ENCODE peak calls at places on chromosomes 1 and 21, in seven cellular contexts. One of them, this sample, is unnamed.
A peak's percentile ranks its signal among the peaks of the same experiment; 100 is the strongest.

GRCh38 chr1:63843884-63844283 is 70.1 kb downstream of the ROR1 start:
- DNase-seq in K562: no peak
- DNase-seq in GM12878: no peak
- DNase-seq in H1: no peak
- DNase-seq in HCT116: no peak
- DNase-seq in SK-N-SH: no peak
- DNase-seq in HepG2: no peak
- DNase-seq in this sample: no peak

GRCh38 chr1:81954388-81955023 is 153.8 kb downstream of the ADGRL2 start:
- DNase-seq in K562: no peak
- DNase-seq in GM12878: no peak
- DNase-seq in H1: no peak
- DNase-seq in HCT116: no peak
- DNase-seq in SK-N-SH: no peak
- DNase-seq in HepG2: no peak
- DNase-seq in this sample: no peak

GRCh38 chr1:63593887-63594617 is 841 bp downstream of the PGM1 start:
- DNase-seq in K562: no peak
- DNase-seq in GM12878: peak; percentile 33
- DNase-seq in H1: peak; percentile 81
- DNase-seq in HCT116: peak; percentile 67
- DNase-seq in SK-N-SH: peak; percentile 77
- DNase-seq in HepG2: peak; percentile 21
- DNase-seq in this sample: peak; percentile 15

GRCh38 chr1:7576946-7577657 is 194.0 kb upstream of the VAMP3 start:
- DNase-seq in K562: peak; percentile 55
- DNase-seq in GM12878: no peak
- DNase-seq in H1: no peak
- DNase-seq in HCT116: peak; percentile 16
- DNase-seq in SK-N-SH: no peak
- DNase-seq in HepG2: no peak
- DNase-seq in this sample: peak; percentile 43

GRCh38 chr1:114093624-114094302 is 59.9 kb downstream of the SYT6 start:
- DNase-seq in K562: no peak
- DNase-seq in GM12878: no peak
- DNase-seq in H1: no peak
- DNase-seq in HCT116: peak; percentile 23
- DNase-seq in SK-N-SH: no peak
- DNase-seq in HepG2: peak; percentile 5
- DNase-seq in this sample: no peak

GRCh38 chr1:110312188-110313121 is 26.7 kb upstream of the RBM15 start:
- DNase-seq in K562: peak; percentile 76
- DNase-seq in GM12878: peak; percentile 19
- DNase-seq in H1: peak; percentile 84
- DNase-seq in HCT116: peak; percentile 54
- DNase-seq in SK-N-SH: peak; percentile 77
- DNase-seq in HepG2: peak; percentile 59
- DNase-seq in this sample: peak; percentile 70

GRCh38 chr21:20257052-20257451 is 741.2 kb upstream of the NCAM2 start:
- DNase-seq in K562: no peak
- DNase-seq in GM12878: no peak
- DNase-seq in H1: no peak
- DNase-seq in HCT116: no peak
- DNase-seq in SK-N-SH: no peak
- DNase-seq in HepG2: no peak
- DNase-seq in this sample: no peak

GRCh38 chr1:59541891-59542290 is 245.0 kb downstream of the FGGY start:
- DNase-seq in K562: no peak
- DNase-seq in GM12878: no peak
- DNase-seq in H1: no peak
- DNase-seq in HCT116: no peak
- DNase-seq in SK-N-SH: no peak
- DNase-seq in HepG2: no peak
- DNase-seq in this sample: no peak

GRCh38 chr1:20732071-20732587 is 374 bp downstream of the SH2D5 start:
- DNase-seq in K562: no peak
- DNase-seq in GM12878: no peak
- DNase-seq in H1: peak; percentile 88
- DNase-seq in HCT116: no peak
- DNase-seq in SK-N-SH: peak; percentile 96
- DNase-seq in HepG2: peak; percentile 25
- DNase-seq in this sample: peak; percentile 46

GRCh38 chr1:40160806-40161124 is 422 bp upstream of the RLF start:
- DNase-seq in K562: no peak
- DNase-seq in GM12878: no peak
- DNase-seq in H1: no peak
- DNase-seq in HCT116: no peak
- DNase-seq in SK-N-SH: no peak
- DNase-seq in HepG2: no peak
- DNase-seq in this sample: no peak

GRCh38 chr21:35349378-35350080 is 300.4 kb upstream of the RUNX1 start:
- DNase-seq in K562: no peak
- DNase-seq in GM12878: no peak
- DNase-seq in H1: no peak
- DNase-seq in HCT116: no peak
- DNase-seq in SK-N-SH: no peak
- DNase-seq in HepG2: no peak
- DNase-seq in this sample: no peak

GRCh38 chr1:245953876-245954660 is 553.0 kb downstream of the SMYD3 start:
- DNase-seq in K562: no peak
- DNase-seq in GM12878: peak; percentile 32
- DNase-seq in H1: no peak
- DNase-seq in HCT116: no peak
- DNase-seq in SK-N-SH: no peak
- DNase-seq in HepG2: no peak
- DNase-seq in this sample: peak; percentile 63

GRCh38 chr21:45993210-45994085 is 11.9 kb downstream of the COL6A1 start:
- DNase-seq in K562: no peak
- DNase-seq in GM12878: no peak
- DNase-seq in H1: no peak
- DNase-seq in HCT116: no peak
- DNase-seq in SK-N-SH: no peak
- DNase-seq in HepG2: no peak
- DNase-seq in this sample: no peak

GRCh38 chr1:21911205-21912001 is 25.7 kb downstream of the HSPG2 start:
- DNase-seq in K562: peak; percentile 68
- DNase-seq in GM12878: no peak
- DNase-seq in H1: no peak
- DNase-seq in HCT116: no peak
- DNase-seq in SK-N-SH: peak; percentile 60
- DNase-seq in HepG2: peak; percentile 46
- DNase-seq in this sample: peak; percentile 45

GRCh38 chr1:183090386-183091006 is 67.3 kb downstream of the LAMC1 start:
- DNase-seq in K562: no peak
- DNase-seq in GM12878: no peak
- DNase-seq in H1: no peak
- DNase-seq in HCT116: no peak
- DNase-seq in SK-N-SH: no peak
- DNase-seq in HepG2: peak; percentile 49
- DNase-seq in this sample: peak; percentile 29

GRCh38 chr1:58699011-58699762 is 675 bp downstream of the MYSM1 start:
- DNase-seq in K562: peak; percentile 46
- DNase-seq in GM12878: no peak
- DNase-seq in H1: no peak
- DNase-seq in HCT116: no peak
- DNase-seq in SK-N-SH: no peak
- DNase-seq in HepG2: no peak
- DNase-seq in this sample: peak; percentile 63

GRCh38 chr21:17585875-17586450 is 26.7 kb downstream of the BTG3 start:
- DNase-seq in K562: peak; percentile 16
- DNase-seq in GM12878: no peak
- DNase-seq in H1: no peak
- DNase-seq in HCT116: peak; percentile 42
- DNase-seq in SK-N-SH: peak; percentile 35
- DNase-seq in HepG2: peak; percentile 41
- DNase-seq in this sample: peak; percentile 56
- TF ChIP-seq MAX in K562: no peak
- TF ChIP-seq MAX in GM12878: no peak
- TF ChIP-seq MAX in H1: no peak
- TF ChIP-seq MAX in HCT116: no peak
- TF ChIP-seq MAX in SK-N-SH: no peak
- TF ChIP-seq MAX in HepG2: no peak
- TF ChIP-seq MAX in this sample: no peak

GRCh38 chr1:222087207-222087920 is 345.5 kb upstream of the DUSP10 start:
- DNase-seq in K562: no peak
- DNase-seq in GM12878: no peak
- DNase-seq in H1: no peak
- DNase-seq in HCT116: no peak
- DNase-seq in SK-N-SH: no peak
- DNase-seq in HepG2: no peak
- DNase-seq in this sample: no peak
- H3K9ac ChIP-seq in K562: no peak overlapping the region
- H3K9ac ChIP-seq in GM12878: no peak overlapping the region
- H3K9ac ChIP-seq in H1: no peak overlapping the region
- H3K9ac ChIP-seq in HCT116: no peak overlapping the region
- H3K9ac ChIP-seq in SK-N-SH: no peak overlapping the region
- H3K9ac ChIP-seq in HepG2: no peak overlapping the region
- H3K9ac ChIP-seq in this sample: no peak overlapping the region

DNA sequence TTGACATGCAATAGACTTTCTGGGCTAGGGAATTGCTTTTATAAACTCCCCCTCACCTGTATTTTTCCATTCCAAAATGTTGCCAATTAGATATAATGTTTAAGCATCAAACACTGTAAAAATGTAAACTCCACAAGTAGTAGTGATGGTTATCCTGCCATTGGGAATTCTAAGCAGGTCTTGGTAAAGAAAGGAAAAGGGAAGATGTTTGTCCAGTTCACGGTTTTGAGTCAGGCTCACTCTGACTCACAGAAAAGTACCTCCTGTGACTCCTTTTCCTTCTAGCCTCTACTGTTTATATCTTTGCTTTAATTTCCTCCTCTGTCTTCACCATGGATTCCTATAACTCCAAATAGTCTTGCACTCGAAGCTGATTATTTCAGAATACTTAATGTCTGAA is 19.0 kb upstream of the PTPN14 start:
- DNase-seq in K562: no peak
- DNase-seq in GM12878: no peak
- DNase-seq in H1: no peak
- DNase-seq in HCT116: no peak
- DNase-seq in SK-N-SH: no peak
- DNase-seq in HepG2: no peak
- DNase-seq in this sample: peak; percentile 83
- TF ChIP-seq MAX in K562: no peak
- TF ChIP-seq MAX in GM12878: no peak
- TF ChIP-seq MAX in H1: no peak
- TF ChIP-seq MAX in HCT116: no peak
- TF ChIP-seq MAX in SK-N-SH: no peak
- TF ChIP-seq MAX in HepG2: no peak
- TF ChIP-seq MAX in this sample: no peak

GRCh38 chr1:17215545-17215890 is 10.6 kb downstream of the PADI1 start:
- DNase-seq in K562: no peak
- DNase-seq in GM12878: no peak
- DNase-seq in H1: no peak
- DNase-seq in HCT116: no peak
- DNase-seq in SK-N-SH: no peak
- DNase-seq in HepG2: no peak
- DNase-seq in this sample: no peak
- H3K9ac ChIP-seq in K562: no peak overlapping the region
- H3K9ac ChIP-seq in GM12878: no peak overlapping the region
- H3K9ac ChIP-seq in H1: no peak overlapping the region
- H3K9ac ChIP-seq in HCT116: no peak overlapping the region
- H3K9ac ChIP-seq in SK-N-SH: no peak overlapping the region
- H3K9ac ChIP-seq in HepG2: no peak overlapping the region
- H3K9ac ChIP-seq in this sample: no peak overlapping the region

This sample was measured in endothelial cell of umbilical vein.